ENCODE peak calls at places on chromosomes 3 and 15, in ten cellular contexts. W, R, I, E, A, C, X, P, Y and N are unnamed samples.

GRCh38 chr3:141618938-141619337 is 119.2 kb upstream of the RNF7 start:
- DNase-seq in W (no peak), R (no peak), I (no peak), E (no peak), A (no peak), C (no peak), X (no peak), P (peak; percentile 54), Y (no peak), N (no peak)

GRCh38 chr3:142098974-142099373 is 50.4 kb downstream of the TFDP2 start:
- DNase-seq in W (no peak), R (no peak), I (no peak), E (no peak), A (no peak), C (no peak), X (no peak), P (no peak), Y (no peak), N (no peak)

GRCh38 chr3:188169826-188170455 is 16.0 kb downstream of the LPP start:
- DNase-seq in W (no peak), R (no peak), I (no peak), E (no peak), A (no peak), C (peak; percentile 79), X (no peak), P (no peak), Y (no peak), N (no peak)

GRCh38 chr3:148203263-148204010 is 494.3 kb upstream of the AGTR1 start:
- DNase-seq in W (no peak), R (no peak), I (no peak), E (no peak), A (no peak), C (no peak), X (peak; percentile 3), P (no peak), Y (no peak), N (no peak)

GRCh38 chr3:187943677-187944390 is 198.6 kb upstream of the BCL6 start:
- DNase-seq in W (no peak), R (no peak), I (no peak), E (peak; percentile 22), A (no peak), C (no peak), X (no peak), P (peak; percentile 24), Y (no peak), N (no peak)

GRCh38 chr3:47961815-47962606 is 54.2 kb downstream of the MAP4 start:
- DNase-seq in W (no peak), R (no peak), I (peak; percentile 25), E (no peak), A (no peak), C (no peak), X (peak; percentile 51), P (peak; percentile 62), Y (peak; percentile 19), N (no peak)

GRCh38 chr15:68725736-68726135 is 95.0 kb downstream of the ANP32A start:
- DNase-seq in W (peak; percentile 40), R (no peak), I (no peak), E (no peak), A (no peak), C (peak; percentile 88), X (no peak), P (peak; percentile 46), Y (peak; percentile 24), N (peak; percentile 32)

GRCh38 chr3:138082085-138082991 is 33.1 kb downstream of the DZIP1L start:
- DNase-seq in W (no peak), R (no peak), I (no peak), E (peak; percentile 22), A (no peak), C (no peak), X (no peak), P (no peak), Y (no peak), N (peak; percentile 47)

GRCh38 chr3:3015472-3016089 is 94.6 kb downstream of the IL5RA start:
- DNase-seq in W (no peak), R (no peak), I (peak; percentile 24), E (peak; percentile 15), A (no peak), C (no peak), X (peak; percentile 58), P (peak; percentile 61), Y (no peak), N (no peak)

GRCh38 chr3:100709840-100710235 is 544 bp downstream of the TFG start:
- DNase-seq in W (peak; percentile 39), R (peak; percentile 25), I (no peak), E (no peak), A (no peak), C (peak; percentile 72), X (peak; percentile 84), P (peak; percentile 73), Y (no peak), N (no peak)

GRCh38 chr3:135891121-135891520 is 74.4 kb upstream of the PPP2R3A start:
- DNase-seq in W (no peak), R (no peak), I (no peak), E (no peak), A (no peak), C (no peak), X (no peak), P (no peak), Y (no peak), N (no peak)

GRCh38 chr3:73868688-73869315 is 244.1 kb upstream of the PDZRN3 start:
- DNase-seq in W (peak; percentile 24), R (no peak), I (no peak), E (peak; percentile 12), A (no peak), C (no peak), X (peak; percentile 48), P (peak; percentile 71), Y (no peak), N (peak; percentile 41)

GRCh38 chr3:42503251-42503924 is 945 bp downstream of the VIPR1 start:
- DNase-seq in W (peak; percentile 14), R (no peak), I (no peak), E (no peak), A (no peak), C (peak; percentile 36), X (no peak), P (no peak), Y (peak; percentile 21), N (peak; percentile 23)

GRCh38 chr15:88144921-88145320 is 111.6 kb downstream of the NTRK3 start:
- DNase-seq in W (no peak), R (no peak), I (no peak), E (no peak), A (no peak), C (no peak), X (no peak), P (no peak), Y (no peak), N (no peak)

GRCh38 chr3:101950510-101950909 is 101.2 kb downstream of the NFKBIZ start:
- DNase-seq in W (no peak), R (no peak), I (no peak), E (no peak), A (no peak), C (no peak), X (no peak), P (no peak), Y (no peak), N (no peak)

GRCh38 chr15:84833447-84833846 is 16.3 kb downstream of the ALPK3 start:
- DNase-seq in W (no peak), R (no peak), I (no peak), E (no peak), A (no peak), C (no peak), X (no peak), P (no peak), Y (no peak), N (no peak)
- TF ChIP-seq POLR2AphosphoS5 in W (no peak), R (no peak), I (no peak), E (no peak), A (no peak), C (no peak), X (no peak), P (no peak), Y (no peak), N (no peak)

GRCh38 chr3:39263576-39263975 is 16.3 kb downstream of the CX3CR1 start:
- DNase-seq in W (no peak), R (no peak), I (no peak), E (no peak), A (no peak), C (no peak), X (no peak), P (no peak), Y (no peak), N (no peak)

GRCh38 chr3:39261726-39262125 is 18.1 kb downstream of the CX3CR1 start:
- DNase-seq in W (no peak), R (no peak), I (no peak), E (no peak), A (no peak), C (no peak), X (no peak), P (no peak), Y (no peak), N (no peak)

GRCh38 chr3:39260318-39260717 is 19.5 kb downstream of the CX3CR1 start:
- DNase-seq in W (no peak), R (no peak), I (no peak), E (no peak), A (no peak), C (no peak), X (no peak), P (no peak), Y (no peak), N (no peak)

GRCh38 chr3:39262842-39263241 is 17.0 kb downstream of the CX3CR1 start:
- DNase-seq in W (no peak), R (no peak), I (no peak), E (no peak), A (no peak), C (no peak), X (no peak), P (no peak), Y (no peak), N (no peak)

GRCh38 chr3:39260957-39261356 is 18.9 kb downstream of the CX3CR1 start:
- DNase-seq in W (peak; percentile 54), R (no peak), I (peak; percentile 32), E (peak; percentile 19), A (no peak), C (peak; percentile 89), X (peak; percentile 29), P (peak; percentile 61), Y (peak; percentile 80), N (peak; percentile 60)
- TF ChIP-seq POLR2AphosphoS5 in W (no peak), R (no peak), I (no peak), E (no peak), A (no peak), C (no peak), X (no peak), P (no peak), Y (peak; percentile 65), N (no peak)

DNA sequence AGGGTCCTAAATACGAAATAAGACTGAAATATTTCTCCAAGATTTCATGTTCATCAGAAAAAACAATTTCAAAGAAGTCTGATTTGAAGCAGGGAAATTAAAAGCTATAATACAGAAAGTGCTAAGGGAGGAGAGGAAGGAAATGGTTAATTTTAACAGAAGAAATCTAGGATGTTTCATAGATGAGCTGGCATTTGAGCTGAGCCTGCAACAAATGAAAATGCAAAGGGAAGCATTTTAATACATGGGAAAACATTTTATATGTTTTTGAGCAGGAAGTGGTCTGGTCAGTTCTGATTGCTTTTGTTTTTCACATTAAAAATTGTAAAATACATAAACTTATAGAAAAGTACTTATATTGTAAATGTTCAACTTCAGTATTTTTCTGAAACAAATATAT is 17.2 kb upstream of the RAP2B start:
- DNase-seq in W (no peak), R (no peak), I (no peak), E (no peak), A (no peak), C (no peak), X (no peak), P (no peak), Y (no peak), N (no peak)
- TF ChIP-seq POLR2AphosphoS5 in W (no peak), R (no peak), I (no peak), E (no peak), A (no peak), C (no peak), X (no peak), P (no peak), Y (no peak), N (no peak)

GRCh38 chr3:13540332-13540995 is 8.5 kb upstream of the FBLN2 start:
- DNase-seq in W (no peak), R (no peak), I (no peak), E (no peak), A (no peak), C (peak; percentile 81), X (no peak), P (no peak), Y (no peak), N (no peak)
- TF ChIP-seq POLR2AphosphoS5 in W (no peak), R (no peak), I (no peak), E (no peak), A (peak; percentile 67), C (no peak), X (no peak), P (no peak), Y (no peak), N (no peak)